ENCODE peak calls at places on chromosomes 16 and 17, in seven cellular contexts. E is ovary, P is adrenal gland, G is H54, A is tibial nerve, R is esophagus squamous epithelium, Z is uterus. N is an unnamed sample.

GRCh38 chr16:84700518-84701277 is 898 bp downstream of the USP10 start:
- DNase-seq in E (no peak), P (no peak), G (no peak), A (no peak), R (no peak), Z (no peak), N (peak)

GRCh38 chr17:33498069-33498468 is 205.0 kb upstream of the ASIC2 start:
- DNase-seq in E (no peak), P (no peak), G (no peak), A (no peak), R (no peak), Z (no peak), N (no peak)

GRCh38 chr17:8122923-8123694 is 797 bp downstream of the HES7 start:
- DNase-seq in E (peak), P (peak), G (no peak), A (no peak), R (no peak), Z (no peak), N (no peak)

GRCh38 chr16:5770118-5770517 is 672.5 kb upstream of the EEF2KMT start:
- DNase-seq in E (no peak), P (no peak), G (no peak), A (no peak), R (no peak), Z (no peak), N (no peak)

GRCh38 chr17:39626171-39626670 is 531 bp upstream of the PPP1R1B start:
- DNase-seq in E (no peak), P (no peak), G (no peak), A (no peak), R (no peak), Z (no peak), N (no peak)

GRCh38 chr16:27726621-27727275 is 176.8 kb downstream of the KATNIP start:
- DNase-seq in E (no peak), P (no peak), G (peak), A (no peak), R (no peak), Z (no peak), N (no peak)

GRCh38 chr17:66805567-66805966 is 29.4 kb upstream of the CACNG5 start:
- DNase-seq in E (no peak), P (no peak), G (no peak), A (no peak), R (no peak), Z (no peak), N (no peak)

GRCh38 chr17:8120520-8121443 is 2.5 kb upstream of the ALOXE3 start:
- DNase-seq in E (peak), P (peak), G (no peak), A (no peak), R (no peak), Z (peak), N (peak)

GRCh38 chr17:79000396-79001189 is 9.0 kb downstream of the CANT1 start:
- DNase-seq in E (no peak), P (peak), G (no peak), A (no peak), R (no peak), Z (peak), N (no peak)

GRCh38 chr16:88688013-88688778 is 1.9 kb upstream of the SNAI3 start:
- DNase-seq in E (no peak), P (no peak), G (no peak), A (no peak), R (no peak), Z (no peak), N (peak)

GRCh38 chr16:20928774-20929411 is 28.3 kb downstream of the LYRM1 start:
- DNase-seq in E (no peak), P (no peak), G (no peak), A (no peak), R (no peak), Z (no peak), N (no peak)

GRCh38 chr17:17295141-17295540 is 8.0 kb upstream of the NT5M start:
- DNase-seq in E (no peak), P (no peak), G (no peak), A (no peak), R (no peak), Z (no peak), N (no peak)

DNA sequence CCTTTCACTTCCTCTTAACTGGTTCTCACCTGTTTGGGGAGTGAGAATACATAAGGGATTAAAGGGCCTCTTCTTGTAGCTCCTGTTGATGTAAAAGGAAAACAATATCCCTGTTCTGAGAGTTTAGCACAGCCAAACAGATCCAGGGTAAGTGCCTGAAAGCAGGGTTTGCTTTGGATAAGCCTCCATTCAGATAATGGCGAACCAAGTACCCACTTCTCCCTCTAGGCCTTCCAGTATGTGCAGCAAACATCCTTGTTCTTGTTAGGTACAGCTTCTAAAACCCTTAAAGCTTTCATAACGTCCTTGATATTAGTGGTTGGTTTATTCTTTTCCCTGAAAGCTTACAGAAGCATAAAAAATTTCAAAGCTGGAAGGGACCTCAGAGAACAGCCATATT is 130.6 kb upstream of the DNAH9 start:
- DNase-seq in E (no peak), P (no peak), G (no peak), A (no peak), R (no peak), Z (no peak), N (no peak)
- TF ChIP-seq POLR2A in E (no peak), P (no peak), G (no peak), A (no peak), R (no peak), Z (no peak), N (no peak)

GRCh38 chr17:74738051-74738996 is 1.3 kb downstream of the RAB37 start:
- DNase-seq in E (no peak), P (no peak), G (no peak), A (no peak), R (no peak), Z (no peak), N (peak)
- TF ChIP-seq POLR2A in E (no peak), P (no peak), G (no peak), A (no peak), R (no peak), Z (no peak), N (peak)

GRCh38 chr17:81867952-81868673 is 3.0 kb downstream of the ARHGDIA start:
- DNase-seq in E (peak), P (no peak), G (no peak), A (no peak), R (no peak), Z (no peak), N (no peak)
- TF ChIP-seq POLR2A in E (no peak), P (no peak), G (peak), A (no peak), R (no peak), Z (no peak), N (no peak)

GRCh38 chr16:56938664-56939513 is 6.9 kb downstream of the HERPUD1 start:
- DNase-seq in E (peak), P (no peak), G (no peak), A (no peak), R (no peak), Z (no peak), N (no peak)
- TF ChIP-seq POLR2A in E (no peak), P (no peak), G (no peak), A (peak), R (no peak), Z (no peak), N (no peak)